ENCODE peak calls at places on chromosome 6, in seven cellular contexts. S is MCF 10A; B is nephron progenitor cell; J is Calu3; U is HS-5; P is activated naive CD8-positive, alpha-beta T cell treated with anti-CD3 and anti-CD28 coated beads, Interleukin-2, amount 50 U/mL, for 16 hours; M is cerebellar cortex. E is an unnamed sample.

GRCh38 chr6:47743744-47744143 is 38.1 kb upstream of the OPN5 start:
- DNase-seq in S (peak), B (no peak), J (no peak), U (no peak), P (no peak), M (no peak), E (no peak)

GRCh38 chr6:84415517-84415916 is 188.1 kb upstream of the CEP162 start:
- DNase-seq in S (no peak), B (no peak), J (no peak), U (no peak), P (no peak), M (no peak), E (no peak)

GRCh38 chr6:42316390-42316970 is 98.8 kb upstream of the MRPS10 start:
- DNase-seq in S (peak), B (no peak), J (peak), U (peak), P (no peak), M (peak), E (peak)

GRCh38 chr6:108115598-108116058 is 41.1 kb upstream of the OSTM1 start:
- DNase-seq in S (peak), B (peak), J (peak), U (no peak), P (no peak), M (peak), E (peak)

GRCh38 chr6:11814819-11815218 is 36.2 kb upstream of the ADTRP start:
- DNase-seq in S (peak), B (no peak), J (no peak), U (no peak), P (no peak), M (no peak), E (no peak)

GRCh38 chr6:17585766-17586502 is 14.2 kb upstream of the FAM8A1 start:
- DNase-seq in S (no peak), B (no peak), J (peak), U (no peak), P (no peak), M (no peak), E (peak)

GRCh38 chr6:77463881-77464867 is 883 bp upstream of the HTR1B start:
- DNase-seq in S (no peak), B (peak), J (no peak), U (no peak), P (no peak), M (no peak), E (no peak)

GRCh38 chr6:168058691-168059551 is 20.1 kb downstream of the FRMD1 start:
- DNase-seq in S (no peak), B (no peak), J (no peak), U (no peak), P (no peak), M (no peak), E (no peak)

GRCh38 chr6:125512621-125513020 is 210.9 kb upstream of the HDDC2 start:
- DNase-seq in S (peak), B (no peak), J (no peak), U (no peak), P (no peak), M (no peak), E (no peak)

GRCh38 chr6:165204807-165205545 is 104.4 kb downstream of the C6orf118 start:
- DNase-seq in S (no peak), B (no peak), J (no peak), U (no peak), P (no peak), M (peak), E (no peak)

GRCh38 chr6:2222275-2222842 is 23.0 kb downstream of the GMDS start:
- DNase-seq in S (peak), B (no peak), J (no peak), U (no peak), P (no peak), M (no peak), E (no peak)

GRCh38 chr6:110493253-110493800 is 16.9 kb upstream of the SLC22A16 start:
- DNase-seq in S (no peak), B (no peak), J (no peak), U (no peak), P (no peak), M (no peak), E (no peak)

GRCh38 chr6:4762294-4762693 is 13.9 kb upstream of the CDYL start:
- DNase-seq in S (no peak), B (no peak), J (no peak), U (no peak), P (no peak), M (no peak), E (no peak)

GRCh38 chr6:25132934-25133333 is 146.2 kb upstream of the CARMIL1 start:
- DNase-seq in S (no peak), B (no peak), J (no peak), U (no peak), P (no peak), M (no peak), E (no peak)